ENCODE peak calls at places on chromosome 18, in eight cellular contexts. B, W, M, Y, K, J, D and X are unnamed samples.
A peak's percentile ranks its signal among the peaks of the same experiment; 100 is the strongest.

GRCh38 chr18:13178976-13179375 is 39.6 kb upstream of the LDLRAD4 start:
- DNase-seq in B (no peak), W (no peak), M (no peak), Y (no peak), K (no peak), J (no peak), D (no peak), X (no peak)

GRCh38 chr18:70416496-70416895 is 127.7 kb downstream of the SOCS6 start:
- DNase-seq in B (no peak), W (no peak), M (no peak), Y (no peak), K (no peak), J (no peak), D (no peak), X (no peak)

GRCh38 chr18:69455120-69455519 is 54.4 kb downstream of the DOK6 start:
- DNase-seq in B (no peak), W (no peak), M (no peak), Y (no peak), K (no peak), J (no peak), D (no peak), X (no peak)

GRCh38 chr18:39842042-39842791 is 2112.8 kb upstream of the PIK3C3 start:
- DNase-seq in B (no peak), W (no peak), M (no peak), Y (no peak), K (no peak), J (no peak), D (no peak), X (no peak)

GRCh38 chr18:78160961-78161656 is 818.5 kb upstream of the SALL3 start:
- DNase-seq in B (no peak), W (no peak), M (peak; percentile 50), Y (no peak), K (no peak), J (no peak), D (no peak), X (no peak)

GRCh38 chr18:37334494-37335125 is 231.0 kb downstream of the CELF4 start:
- DNase-seq in B (no peak), W (no peak), M (no peak), Y (no peak), K (no peak), J (no peak), D (no peak), X (no peak)

GRCh38 chr18:27581261-27581904 is 396.3 kb upstream of the CHST9 start:
- DNase-seq in B (no peak), W (no peak), M (no peak), Y (no peak), K (no peak), J (no peak), D (no peak), X (no peak)

GRCh38 chr18:57768557-57769326 is 34.4 kb downstream of the ATP8B1 start:
- DNase-seq in B (no peak), W (no peak), M (no peak), Y (no peak), K (no peak), J (peak; percentile 60), D (no peak), X (no peak)

GRCh38 chr18:55706893-55707292 is 118.9 kb upstream of the TCF4 start:
- DNase-seq in B (no peak), W (no peak), M (no peak), Y (no peak), K (no peak), J (no peak), D (no peak), X (no peak)

GRCh38 chr18:41532344-41533086 is 422.5 kb upstream of the PIK3C3 start:
- DNase-seq in B (no peak), W (no peak), M (no peak), Y (no peak), K (no peak), J (no peak), D (no peak), X (no peak)

GRCh38 chr18:13462686-13463085 is 244.1 kb downstream of the LDLRAD4 start:
- DNase-seq in B (no peak), W (no peak), M (no peak), Y (no peak), K (no peak), J (no peak), D (no peak), X (no peak)

GRCh38 chr18:45828917-45829811 is 3.7 kb downstream of the SIGLEC15 start:
- DNase-seq in B (no peak), W (no peak), M (peak; percentile 20), Y (no peak), K (no peak), J (no peak), D (no peak), X (peak; percentile 91)

GRCh38 chr18:32276896-32277295 is 87.1 kb downstream of the MEP1B start:
- DNase-seq in B (no peak), W (no peak), M (no peak), Y (no peak), K (no peak), J (no peak), D (no peak), X (no peak)

GRCh38 chr18:76468345-76469275 is 26.4 kb downstream of the ZNF516 start:
- DNase-seq in B (no peak), W (no peak), M (no peak), Y (no peak), K (no peak), J (no peak), D (no peak), X (no peak)

GRCh38 chr18:37254256-37254880 is 311.2 kb downstream of the CELF4 start:
- DNase-seq in B (no peak), W (no peak), M (no peak), Y (no peak), K (no peak), J (peak; percentile 20), D (no peak), X (no peak)

GRCh38 chr18:7691206-7691605 is 124.1 kb downstream of the PTPRM start:
- DNase-seq in B (no peak), W (no peak), M (no peak), Y (no peak), K (no peak), J (no peak), D (no peak), X (no peak)
- TF ChIP-seq POLR2A in B (no peak), W (no peak), M (no peak), Y (no peak), K (no peak), J (no peak), D (no peak), X (no peak)

GRCh38 chr18:1564793-1565192 is 660.1 kb downstream of the ADCYAP1 start:
- DNase-seq in B (no peak), W (no peak), M (no peak), Y (no peak), K (no peak), J (no peak), D (no peak), X (no peak)
- TF ChIP-seq POLR2A in B (no peak), W (no peak), M (no peak), Y (no peak), K (no peak), J (no peak), D (no peak), X (no peak)

GRCh38 chr18:79965119-79965902 is 868 bp downstream of the HSBP1L1 start:
- DNase-seq in B (no peak), W (no peak), M (peak; percentile 80), Y (no peak), K (peak; percentile 80), J (peak; percentile 64), D (no peak), X (no peak)

GRCh38 chr18:79962311-79962710 is 2.1 kb upstream of the HSBP1L1 start:
- DNase-seq in B (no peak), W (no peak), M (no peak), Y (no peak), K (no peak), J (no peak), D (no peak), X (no peak)

GRCh38 chr18:79962835-79963657 is 1.4 kb upstream of the HSBP1L1 start:
- DNase-seq in B (no peak), W (no peak), M (no peak), Y (no peak), K (no peak), J (no peak), D (peak; percentile 51), X (no peak)

GRCh38 chr18:79963658-79964329 is 649 bp upstream of the HSBP1L1 start:
- DNase-seq in B (no peak), W (no peak), M (no peak), Y (no peak), K (no peak), J (no peak), D (no peak), X (no peak)

DNA sequence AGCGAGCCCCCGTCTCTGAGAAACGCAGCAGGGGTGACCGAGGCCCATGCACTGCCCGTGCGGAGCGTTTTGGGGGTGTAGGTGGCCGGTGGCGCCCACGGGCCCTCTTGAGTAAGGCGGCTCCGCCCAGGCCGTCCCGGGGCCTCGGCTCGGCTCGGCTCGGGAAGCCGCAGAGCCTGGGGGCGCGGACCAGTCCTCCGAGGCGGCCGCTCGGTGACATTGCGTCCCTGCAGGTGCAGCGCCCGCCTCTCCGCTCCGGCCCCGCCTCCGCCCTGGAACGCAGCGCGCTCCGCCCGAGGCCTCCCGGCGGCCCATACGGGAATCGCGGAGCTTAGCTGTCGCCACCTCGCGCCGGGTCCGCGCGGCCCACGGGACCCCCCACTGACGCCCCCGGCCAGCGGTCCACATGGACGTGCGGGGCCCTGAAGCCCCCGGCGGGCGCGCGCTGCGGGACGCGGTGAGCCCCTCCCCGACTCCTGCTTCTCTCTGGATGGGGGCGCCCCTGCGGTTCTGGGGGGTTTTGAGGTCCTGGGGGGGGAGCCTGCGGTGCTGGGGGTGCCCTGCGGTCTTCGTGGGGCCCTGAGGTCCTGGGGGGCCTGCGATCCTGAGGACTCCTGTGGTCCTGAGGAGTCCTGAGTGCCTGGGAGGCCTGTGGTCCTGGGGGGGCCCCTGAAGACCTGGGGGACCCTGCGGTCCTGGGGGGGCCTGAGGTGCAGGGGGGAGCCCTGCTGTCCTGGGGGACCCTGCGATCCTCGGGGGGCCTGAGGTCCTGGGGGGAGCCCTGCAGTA is at the start of gene HSBP1L1:
- DNase-seq in B (no peak), W (peak; percentile 56), M (peak; percentile 82), Y (no peak), K (peak; percentile 84), J (peak; percentile 83), D (peak; percentile 78), X (no peak)
- TF ChIP-seq POLR2A in B (no peak), W (peak; percentile 79), M (peak; percentile 63), Y (no peak), K (peak; percentile 60), J (peak; percentile 39), D (peak; percentile 30), X (no peak)

GRCh38 chr18:658947-659533 is 1.6 kb downstream of the TYMS start:
- DNase-seq in B (no peak), W (no peak), M (no peak), Y (no peak), K (no peak), J (no peak), D (no peak), X (no peak)

GRCh38 chr18:657998-658946 is 819 bp downstream of the TYMS start:
- DNase-seq in B (peak; percentile 56), W (peak; percentile 82), M (peak; percentile 84), Y (peak; percentile 72), K (peak; percentile 91), J (peak; percentile 86), D (peak; percentile 72), X (no peak)

GRCh38 chr18:659597-659996 is 2.1 kb downstream of the TYMS start:
- DNase-seq in B (no peak), W (no peak), M (no peak), Y (no peak), K (no peak), J (no peak), D (no peak), X (no peak)

GRCh38 chr18:655445-655844 is 2.0 kb upstream of the TYMS start:
- DNase-seq in B (no peak), W (no peak), M (no peak), Y (no peak), K (no peak), J (no peak), D (no peak), X (no peak)

GRCh38 chr18:657311-657997 is at the start of gene TYMS:
- DNase-seq in B (no peak), W (peak; percentile 17), M (peak; percentile 32), Y (no peak), K (peak; percentile 80), J (peak; percentile 50), D (peak; percentile 56), X (no peak)
- TF ChIP-seq POLR2A in B (no peak), W (no peak), M (no peak), Y (no peak), K (peak; percentile 17), J (no peak), D (peak; percentile 27), X (no peak)